ENCODE peak calls at places on chromosomes 1 and 21, in eight cellular contexts. X is cardiac fibroblast, N is prostate gland, B is astrocyte, K is HL-60, U is A549, V is adrenal gland, G is PC-3. E is an unnamed sample.

GRCh38 chr1:161487483-161487827 is 17.8 kb upstream of the FCGR2A start:
- DNase-seq in U (no peak), V (peak; percentile 65), G (peak; percentile 88), K (no peak), B (peak; percentile 37), X (peak; percentile 82), N (no peak), E (no peak)

GRCh38 chr1:206581571-206581981 is 30.7 kb downstream of the EIF2D start:
- DNase-seq in B (no peak), G (no peak), K (peak; percentile 66), V (peak; percentile 57), N (no peak), X (no peak), U (no peak), E (no peak)

GRCh38 chr1:21368514-21369289 is 71.2 kb upstream of the NBPF3 start:
- DNase-seq in N (peak; percentile 66), X (peak; percentile 89), V (peak; percentile 87), G (peak; percentile 88), U (peak; percentile 78), K (peak; percentile 54), B (peak; percentile 53), E (peak; percentile 84)

GRCh38 chr1:221575605-221576004 is 166.3 kb downstream of the DUSP10 start:
- DNase-seq in V (no peak), G (peak; percentile 29), U (no peak), B (peak; percentile 11), X (peak; percentile 14), K (no peak), N (no peak), E (no peak)

GRCh38 chr1:169595764-169596711 is 9.8 kb upstream of the F5 start:
- DNase-seq in U (peak; percentile 27), K (peak; percentile 23), G (peak; percentile 67), N (no peak), B (peak; percentile 29), X (peak; percentile 47), V (no peak), E (peak; percentile 53)

GRCh38 chr1:228136908-228137307 is 3.2 kb upstream of the GUK1 start:
- DNase-seq in U (no peak), G (peak; percentile 44), X (no peak), B (no peak), V (no peak), N (no peak), K (peak; percentile 50), E (no peak)

GRCh38 chr1:169466259-169467230 is 19.2 kb downstream of the SLC19A2 start:
- DNase-seq in K (peak; percentile 19), V (peak; percentile 58), X (peak; percentile 70), B (peak; percentile 17), U (peak; percentile 44), N (no peak), G (peak; percentile 75), E (peak; percentile 56)

GRCh38 chr1:25829046-25829445 is 9.3 kb downstream of the MTFR1L start:
- DNase-seq in V (peak; percentile 76), U (no peak), X (no peak), K (no peak), N (no peak), B (no peak), G (no peak), E (no peak)

GRCh38 chr1:116881879-116882520 is 27.7 kb upstream of the PTGFRN start:
- DNase-seq in X (peak; percentile 95), G (peak; percentile 39), B (peak; percentile 62), K (peak; percentile 76), N (no peak), V (peak; percentile 69), U (peak; percentile 36), E (peak; percentile 42)
- TF ChIP-seq CTCF in X (peak; percentile 31), G (peak; percentile 51), B (no peak), K (peak; percentile 73), N (no peak), V (no peak), U (peak; percentile 24), E (peak; percentile 35)

GRCh38 chr21:36344931-36345330 is 24.9 kb downstream of the MORC3 start:
- DNase-seq in X (no peak), K (no peak), V (no peak), U (no peak), B (no peak), N (no peak), G (no peak), E (no peak)
- H3K4me3 ChIP-seq in X (no peak overlapping the region), K (no peak overlapping the region), V (no peak overlapping the region), U (no peak overlapping the region), B (no peak overlapping the region), N (no peak overlapping the region), G (no peak overlapping the region), E (no peak overlapping the region)

DNA sequence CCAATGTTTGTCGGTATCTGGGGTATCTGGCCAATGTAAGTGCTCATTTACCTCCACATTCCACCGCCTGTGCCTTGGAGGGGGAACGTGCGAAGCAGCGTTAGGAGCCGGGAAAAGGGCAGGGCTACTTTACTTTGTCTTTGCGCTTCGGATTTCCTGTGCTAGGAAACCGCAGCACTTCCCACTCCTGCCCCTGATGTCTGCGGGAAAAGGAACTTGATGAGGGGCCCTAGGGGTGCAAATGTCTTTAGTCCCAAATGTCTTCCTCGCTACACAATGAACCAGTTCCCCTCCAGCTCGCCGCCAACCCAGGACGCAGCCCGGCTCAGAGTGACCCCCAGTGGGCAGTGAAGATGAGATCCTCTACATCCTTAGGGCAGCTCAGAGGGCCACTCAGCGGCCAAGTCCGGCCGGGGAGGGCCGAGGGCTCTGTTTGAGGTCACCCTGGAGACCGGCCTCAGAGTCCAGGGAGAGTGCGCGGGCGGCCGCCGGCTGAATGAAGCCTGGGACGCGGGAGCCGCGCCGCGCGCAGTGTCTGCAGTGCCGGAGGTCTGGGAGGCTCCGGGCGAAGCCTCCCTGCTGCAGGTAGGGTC is at the start of gene DYNLT5:
- DNase-seq in X (peak; percentile 77), N (no peak), V (peak; percentile 46), B (peak; percentile 35), U (no peak), G (no peak), K (peak; percentile 9), E (no peak)
- TF ChIP-seq CTCF in X (no peak), N (no peak), V (no peak), B (no peak), U (no peak), G (no peak), K (no peak), E (no peak)

GRCh38 chr1:165354739-165355138 is 1.8 kb downstream of the LMX1A start:
- DNase-seq in K (no peak), U (no peak), X (no peak), N (no peak), B (no peak), G (no peak), V (no peak), E (no peak)

GRCh38 chr1:165352109-165352441 is 4.4 kb downstream of the LMX1A start:
- DNase-seq in V (no peak), K (no peak), U (no peak), B (no peak), N (no peak), X (no peak), G (no peak), E (no peak)

GRCh38 chr1:165355221-165355976 is 1.1 kb downstream of the LMX1A start:
- DNase-seq in K (no peak), V (no peak), G (no peak), B (no peak), U (no peak), X (no peak), N (no peak), E (no peak)

GRCh38 chr1:165352442-165353293 is 3.8 kb downstream of the LMX1A start:
- DNase-seq in N (no peak), U (no peak), B (no peak), V (no peak), K (no peak), G (no peak), X (no peak), E (peak; percentile 56)

DNA sequence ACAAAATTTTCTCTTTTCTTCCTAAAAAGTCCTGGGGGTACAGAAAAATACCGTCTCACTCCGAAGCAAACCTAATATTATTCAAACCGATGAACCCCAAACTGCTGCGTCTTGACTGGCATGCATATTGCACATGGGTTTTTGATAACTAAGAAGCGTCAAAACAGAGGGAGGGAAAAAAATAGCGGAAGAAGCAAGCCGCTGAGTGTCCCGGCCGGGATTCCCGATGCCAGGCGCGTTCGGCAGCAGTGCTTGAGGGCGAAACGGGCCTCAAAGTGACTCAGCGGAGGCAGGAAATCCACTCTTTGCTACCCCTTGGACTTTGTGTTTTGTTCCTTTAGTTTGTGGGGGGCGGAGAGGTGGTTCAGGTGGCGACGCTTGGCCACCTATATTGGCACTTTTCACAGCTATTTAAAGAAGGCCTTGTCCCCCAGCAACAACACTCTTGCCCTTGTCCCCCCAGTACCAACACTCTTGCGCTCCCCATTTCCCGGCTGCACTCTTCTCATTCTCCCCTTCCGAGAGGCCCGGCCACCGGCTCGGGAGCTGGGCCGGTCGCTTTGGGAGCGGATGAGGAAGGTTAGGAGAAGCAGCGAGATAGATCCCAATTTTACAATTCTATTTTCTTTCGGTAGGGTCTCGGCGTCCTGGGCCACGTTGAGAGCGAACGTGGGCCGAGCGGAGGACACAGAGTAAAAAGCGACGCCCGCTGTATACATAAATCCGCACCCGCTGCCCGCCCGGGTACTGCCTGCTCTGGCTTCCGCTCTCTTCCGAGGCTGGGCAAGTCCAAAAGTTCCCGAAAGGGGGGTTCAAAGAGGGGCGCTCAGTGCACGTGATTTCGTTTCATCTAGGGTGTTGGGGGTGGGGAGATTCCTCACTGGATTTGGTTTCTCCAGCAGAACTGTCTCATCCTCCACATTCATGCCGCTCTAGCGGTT is 2.5 kb downstream of the LMX1A start:
- DNase-seq in K (no peak), V (no peak), X (no peak), U (no peak), N (no peak), G (no peak), B (no peak), E (no peak)
- H3K4me3 ChIP-seq in K (no peak overlapping the region), V (no peak overlapping the region), X (no peak overlapping the region), U (no peak overlapping the region), N (no peak overlapping the region), G (no peak overlapping the region), B (no peak overlapping the region), E (no peak overlapping the region)

GRCh38 chr1:156359973-156360372 is 9.0 kb upstream of the RHBG start:
- DNase-seq in N (no peak), X (peak; percentile 60), K (no peak), V (peak; percentile 30), B (no peak), G (peak; percentile 51), U (peak; percentile 56), E (no peak)
- TF ChIP-seq CTCF in N (no peak), X (peak; percentile 60), K (no peak), V (no peak), B (peak; percentile 21), G (peak; percentile 58), U (no peak), E (no peak)

DNA sequence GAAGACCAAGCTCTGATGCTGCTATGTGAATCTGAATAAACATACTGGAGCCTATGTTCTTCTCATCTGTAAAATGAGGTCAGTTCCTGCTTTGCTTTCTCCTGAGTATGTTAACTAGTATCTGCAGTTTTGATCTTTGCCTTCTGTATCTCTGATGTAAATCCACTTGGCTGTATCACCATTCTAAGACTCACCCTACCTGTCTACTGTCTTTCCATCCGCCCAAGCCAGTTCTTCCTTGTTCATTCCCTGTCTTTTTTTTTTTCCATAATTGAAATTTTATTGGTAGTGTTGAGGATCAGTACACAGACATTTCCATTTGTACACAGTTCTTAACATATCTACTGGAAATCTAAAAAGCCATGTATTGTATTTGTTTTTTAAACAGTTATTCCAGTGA is 31.3 kb downstream of the MAST2 start:
- DNase-seq in N (peak; percentile 16), V (no peak), B (no peak), X (no peak), K (no peak), U (no peak), G (no peak), E (no peak)
- H3K4me3 ChIP-seq in N (no peak overlapping the region), V (no peak overlapping the region), B (no peak overlapping the region), X (no peak overlapping the region), K (no peak overlapping the region), U (no peak overlapping the region), G (no peak overlapping the region), E (no peak overlapping the region)